ENCODE peak calls at places on chromosomes 11 and 22, in ten cellular contexts. T is MM.1S, I is adrenal gland, D is Peyer's patch, F is IMR-90, Y is endothelial cell of umbilical vein, A is lung, C is heart right ventricle, O is SJSA1, V is right atrium auricular region. K is an unnamed sample. For H3K4me1, the result is how much of the 10 kb centered on the place peaks cover.

GRCh38 chr11:47527186-47527585 is 25.7 kb downstream of the CELF1 start:
- DNase-seq in T (no peak), I (no peak), D (no peak), F (no peak), Y (no peak), A (no peak), C (no peak), O (no peak), V (peak), K (no peak)

GRCh38 chr11:93740031-93740801 is 1.1 kb downstream of the TAF1D start:
- DNase-seq in T (peak), I (no peak), D (peak), F (peak), Y (peak), A (peak), C (no peak), O (peak), V (no peak), K (no peak)

GRCh38 chr11:12287009-12287373 is 90.4 kb upstream of the PARVA start:
- DNase-seq in T (no peak), I (peak), D (no peak), F (peak), Y (peak), A (peak), C (no peak), O (peak), V (peak), K (no peak)

GRCh38 chr11:113178671-113179070 is 135.7 kb upstream of the TTC12 start:
- DNase-seq in T (no peak), I (no peak), D (no peak), F (no peak), Y (no peak), A (no peak), C (no peak), O (no peak), V (peak), K (no peak)

GRCh38 chr11:29984544-29984943 is 32.3 kb downstream of the KCNA4 start:
- DNase-seq in T (no peak), I (peak), D (no peak), F (no peak), Y (no peak), A (no peak), C (peak), O (no peak), V (no peak), K (no peak)

GRCh38 chr11:83521647-83522596 is 235.8 kb upstream of the CCDC90B start:
- DNase-seq in T (no peak), I (no peak), D (peak), F (peak), Y (no peak), A (no peak), C (no peak), O (no peak), V (no peak), K (no peak)

GRCh38 chr11:93567406-93567819 is 24.2 kb upstream of the SMCO4 start:
- DNase-seq in T (no peak), I (peak), D (no peak), F (no peak), Y (no peak), A (peak), C (peak), O (no peak), V (peak), K (peak)

GRCh38 chr11:292211-293121 is 3.5 kb downstream of the PGGHG start:
- DNase-seq in T (no peak), I (no peak), D (peak), F (no peak), Y (no peak), A (no peak), C (no peak), O (no peak), V (no peak), K (no peak)

GRCh38 chr11:15720460-15720859 is 605.7 kb downstream of the INSC start:
- DNase-seq in T (no peak), I (no peak), D (no peak), F (peak), Y (no peak), A (no peak), C (no peak), O (no peak), V (no peak), K (no peak)

GRCh38 chr11:79049627-79050238 is 391.1 kb downstream of the TENM4 start:
- DNase-seq in T (no peak), I (no peak), D (peak), F (no peak), Y (no peak), A (no peak), C (no peak), O (no peak), V (no peak), K (no peak)

GRCh38 chr11:126007263-126007662 is 55.4 kb downstream of the CDON start:
- DNase-seq in T (no peak), I (no peak), D (peak), F (peak), Y (peak), A (no peak), C (no peak), O (no peak), V (no peak), K (no peak)

GRCh38 chr11:60056349-60056969 is at the start of gene MS4A3:
- DNase-seq in T (no peak), I (no peak), D (no peak), F (no peak), Y (no peak), A (no peak), C (no peak), O (no peak), V (no peak), K (no peak)

GRCh38 chr11:95831198-95831883 is 41.0 kb downstream of the CEP57 start:
- DNase-seq in T (no peak), I (no peak), D (no peak), F (peak), Y (peak), A (no peak), C (no peak), O (peak), V (no peak), K (no peak)

GRCh38 chr11:92830382-92831148 is 138.9 kb upstream of the MTNR1B start:
- DNase-seq in T (peak), I (no peak), D (no peak), F (no peak), Y (no peak), A (no peak), C (no peak), O (no peak), V (no peak), K (no peak)

GRCh38 chr11:114242032-114242431 is 54.2 kb upstream of the NNMT start:
- DNase-seq in T (no peak), I (no peak), D (no peak), F (no peak), Y (no peak), A (no peak), C (no peak), O (no peak), V (no peak), K (no peak)

GRCh38 chr11:4626207-4627105 is 10.8 kb upstream of the OR51D1 start:
- DNase-seq in T (peak), I (peak), D (peak), F (peak), Y (peak), A (peak), C (peak), O (peak), V (no peak), K (no peak)

GRCh38 chr11:112614605-112615004 is 346.6 kb upstream of the NCAM1 start:
- DNase-seq in T (no peak), I (no peak), D (no peak), F (no peak), Y (no peak), A (no peak), C (no peak), O (no peak), V (no peak), K (no peak)

GRCh38 chr11:119156496-119156895 is 7.6 kb downstream of the ABCG4 start:
- DNase-seq in T (no peak), I (no peak), D (no peak), F (no peak), Y (no peak), A (no peak), C (no peak), O (no peak), V (no peak), K (no peak)

GRCh38 chr22:41966607-41967240 is 2.5 kb upstream of the SEPTIN3 start:
- DNase-seq in T (peak), I (peak), D (peak), F (peak), Y (peak), A (no peak), C (no peak), O (peak), V (no peak), K (no peak)

GRCh38 chr11:126008956-126009355 is 53.7 kb downstream of the CDON start:
- DNase-seq in T (no peak), I (no peak), D (no peak), F (no peak), Y (no peak), A (no peak), C (no peak), O (no peak), V (no peak), K (no peak)

GRCh38 chr11:73392108-73393010 is 16.2 kb downstream of the RELT start:
- DNase-seq in T (no peak), I (no peak), D (no peak), F (no peak), Y (no peak), A (no peak), C (no peak), O (no peak), V (no peak), K (no peak)

GRCh38 chr11:129643031-129643721 is 172.5 kb upstream of the TMEM45B start:
- DNase-seq in T (no peak), I (no peak), D (no peak), F (peak), Y (no peak), A (peak), C (no peak), O (no peak), V (no peak), K (no peak)

GRCh38 chr11:65896009-65896999 is 3.9 kb downstream of the FOSL1 start:
- DNase-seq in T (no peak), I (no peak), D (no peak), F (no peak), Y (no peak), A (no peak), C (no peak), O (no peak), V (no peak), K (no peak)

GRCh38 chr11:65899356-65900124 is 648 bp downstream of the FOSL1 start:
- DNase-seq in T (no peak), I (peak), D (peak), F (peak), Y (peak), A (no peak), C (peak), O (peak), V (peak), K (peak)

GRCh38 chr22:43127166-43127908 is 15.9 kb downstream of the MCAT start:
- DNase-seq in T (no peak), I (no peak), D (peak), F (no peak), Y (no peak), A (no peak), C (no peak), O (no peak), V (no peak), K (no peak)

GRCh38 chr11:16981651-16982194 is 32.5 kb downstream of the PLEKHA7 start:
- DNase-seq in T (no peak), I (no peak), D (no peak), F (peak), Y (no peak), A (no peak), C (no peak), O (peak), V (no peak), K (no peak)

GRCh38 chr11:128757235-128757711 is 63.4 kb downstream of the FLI1 start:
- DNase-seq in T (peak), I (peak), D (peak), F (peak), Y (peak), A (peak), C (peak), O (no peak), V (no peak), K (no peak)

GRCh38 chr11:64032050-64032449 is 3.7 kb upstream of the FLRT1 start:
- DNase-seq in T (no peak), I (no peak), D (no peak), F (peak), Y (no peak), A (no peak), C (no peak), O (peak), V (no peak), K (no peak)

GRCh38 chr11:126385991-126386728 is 30.7 kb downstream of the ST3GAL4 start:
- DNase-seq in T (no peak), I (no peak), D (no peak), F (no peak), Y (no peak), A (no peak), C (no peak), O (no peak), V (no peak), K (no peak)

GRCh38 chr22:20551805-20552449 is 44.5 kb downstream of the MED15 start:
- DNase-seq in T (no peak), I (no peak), D (no peak), F (no peak), Y (peak), A (no peak), C (peak), O (no peak), V (no peak), K (no peak)
- H3K4me1 ChIP-seq in T (under half), I (half or more), D (half or more), F (under half), Y (half or more), A (under half), C (half or more), O (under half), V (under half), K (under half)

GRCh38 chr11:61699737-61700160 is 19.6 kb downstream of the DAGLA start:
- DNase-seq in T (no peak), I (peak), D (peak), F (no peak), Y (no peak), A (no peak), C (peak), O (no peak), V (no peak), K (no peak)

GRCh38 chr11:61702701-61703312 is 22.6 kb downstream of the DAGLA start:
- DNase-seq in T (no peak), I (no peak), D (no peak), F (no peak), Y (no peak), A (no peak), C (no peak), O (no peak), V (no peak), K (no peak)

GRCh38 chr11:61700221-61700620 is 20.0 kb downstream of the DAGLA start:
- DNase-seq in T (no peak), I (peak), D (peak), F (peak), Y (no peak), A (peak), C (no peak), O (no peak), V (no peak), K (no peak)

GRCh38 chr11:61701298-61701993 is 21.3 kb downstream of the DAGLA start:
- DNase-seq in T (no peak), I (no peak), D (no peak), F (peak), Y (peak), A (no peak), C (no peak), O (no peak), V (no peak), K (no peak)

GRCh38 chr11:61700720-61701119 is 20.5 kb downstream of the DAGLA start:
- DNase-seq in T (no peak), I (no peak), D (no peak), F (no peak), Y (no peak), A (no peak), C (no peak), O (no peak), V (no peak), K (no peak)
- H3K4me1 ChIP-seq in T (under half), I (under half), D (half or more), F (under half), Y (under half), A (under half), C (half or more), O (under half), V (under half), K (under half)

GRCh38 chr11:46117842-46118241 is 3.4 kb downstream of the PHF21A start:
- DNase-seq in T (no peak), I (no peak), D (no peak), F (no peak), Y (no peak), A (no peak), C (no peak), O (no peak), V (no peak), K (no peak)

GRCh38 chr11:46120711-46121327 is 435 bp downstream of the PHF21A start:
- DNase-seq in T (peak), I (peak), D (peak), F (peak), Y (peak), A (peak), C (peak), O (peak), V (no peak), K (peak)

GRCh38 chr11:46120361-46120710 is 918 bp downstream of the PHF21A start:
- DNase-seq in T (no peak), I (peak), D (no peak), F (no peak), Y (no peak), A (no peak), C (peak), O (no peak), V (no peak), K (no peak)

GRCh38 chr11:46119352-46120216 is 1.7 kb downstream of the PHF21A start:
- DNase-seq in T (peak), I (peak), D (peak), F (peak), Y (peak), A (peak), C (peak), O (peak), V (no peak), K (peak)

DNA sequence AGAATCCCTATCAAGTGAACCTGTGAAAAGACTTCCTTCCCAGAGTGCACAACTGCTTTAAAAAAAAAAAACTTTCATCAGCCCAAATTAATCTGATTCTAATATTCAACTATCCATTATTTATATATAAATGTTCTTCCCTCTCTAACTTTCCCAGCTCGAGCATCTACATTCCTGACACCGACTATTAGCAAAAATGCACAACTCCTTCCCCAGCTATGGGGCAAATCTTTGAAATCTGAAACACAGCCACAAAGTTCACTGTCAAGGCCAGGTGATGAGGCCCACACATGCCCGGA is 2.3 kb downstream of the PHF21A start:
- DNase-seq in T (no peak), I (no peak), D (no peak), F (no peak), Y (no peak), A (no peak), C (no peak), O (no peak), V (no peak), K (no peak)
- H3K4me1 ChIP-seq in T (under half), I (under half), D (under half), F (under half), Y (under half), A (under half), C (half or more), O (under half), V (under half), K (under half)

DNA sequence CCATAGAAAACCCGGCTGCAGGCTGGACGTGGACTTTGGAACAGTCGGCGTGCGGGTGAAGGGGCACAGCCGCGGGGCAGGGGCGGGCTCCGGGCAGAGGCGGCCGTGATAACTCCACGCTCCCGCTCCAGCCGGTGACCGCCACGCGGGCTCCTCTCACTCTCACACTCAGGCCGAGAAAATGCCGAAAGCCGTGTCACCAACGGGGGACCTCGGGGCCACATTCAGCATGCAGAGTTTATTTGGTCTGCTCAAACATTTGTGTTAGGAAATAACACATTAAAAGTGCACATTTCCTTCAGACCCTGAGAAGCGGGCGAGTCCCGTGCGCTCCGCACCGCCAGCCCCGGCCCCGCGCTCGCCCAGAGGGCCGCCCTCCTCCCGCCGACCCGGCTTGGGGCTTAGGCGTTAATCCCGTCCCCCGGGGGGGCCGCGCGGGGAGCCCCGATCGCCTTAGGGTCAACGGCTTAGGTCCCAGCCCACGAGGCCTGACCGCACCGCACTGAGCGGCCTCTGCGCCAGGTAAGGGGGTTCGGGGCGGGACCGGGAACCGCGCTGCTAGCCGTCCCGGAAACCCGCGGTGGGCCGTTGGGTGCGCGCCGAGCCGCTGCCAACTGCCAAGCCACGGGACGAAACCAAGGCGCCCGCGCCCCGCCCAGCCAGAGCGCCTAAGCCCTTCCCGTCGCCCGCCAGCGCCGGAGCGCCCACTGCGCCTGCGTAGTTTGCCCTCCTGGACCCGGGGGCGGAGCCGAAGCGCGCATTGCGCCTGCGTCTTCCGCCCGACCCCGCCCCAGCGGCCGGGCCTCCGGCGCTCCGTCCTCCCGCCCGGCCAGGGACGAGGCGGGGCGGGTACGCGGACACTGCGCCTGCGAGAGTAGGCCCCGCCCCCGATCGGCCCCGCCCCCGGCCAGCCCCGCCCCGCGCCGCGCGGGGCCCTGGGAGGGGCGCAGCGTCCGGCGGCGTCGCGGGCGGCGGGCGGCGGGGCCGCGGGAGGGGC is at the start of gene ZBED4:
- DNase-seq in T (peak), I (peak), D (peak), F (peak), Y (peak), A (peak), C (peak), O (peak), V (peak), K (peak)
- H3K4me1 ChIP-seq in T (under half), I (under half), D (under half), F (under half), Y (under half), A (under half), C (under half), O (under half), V (under half), K (under half)

DNA sequence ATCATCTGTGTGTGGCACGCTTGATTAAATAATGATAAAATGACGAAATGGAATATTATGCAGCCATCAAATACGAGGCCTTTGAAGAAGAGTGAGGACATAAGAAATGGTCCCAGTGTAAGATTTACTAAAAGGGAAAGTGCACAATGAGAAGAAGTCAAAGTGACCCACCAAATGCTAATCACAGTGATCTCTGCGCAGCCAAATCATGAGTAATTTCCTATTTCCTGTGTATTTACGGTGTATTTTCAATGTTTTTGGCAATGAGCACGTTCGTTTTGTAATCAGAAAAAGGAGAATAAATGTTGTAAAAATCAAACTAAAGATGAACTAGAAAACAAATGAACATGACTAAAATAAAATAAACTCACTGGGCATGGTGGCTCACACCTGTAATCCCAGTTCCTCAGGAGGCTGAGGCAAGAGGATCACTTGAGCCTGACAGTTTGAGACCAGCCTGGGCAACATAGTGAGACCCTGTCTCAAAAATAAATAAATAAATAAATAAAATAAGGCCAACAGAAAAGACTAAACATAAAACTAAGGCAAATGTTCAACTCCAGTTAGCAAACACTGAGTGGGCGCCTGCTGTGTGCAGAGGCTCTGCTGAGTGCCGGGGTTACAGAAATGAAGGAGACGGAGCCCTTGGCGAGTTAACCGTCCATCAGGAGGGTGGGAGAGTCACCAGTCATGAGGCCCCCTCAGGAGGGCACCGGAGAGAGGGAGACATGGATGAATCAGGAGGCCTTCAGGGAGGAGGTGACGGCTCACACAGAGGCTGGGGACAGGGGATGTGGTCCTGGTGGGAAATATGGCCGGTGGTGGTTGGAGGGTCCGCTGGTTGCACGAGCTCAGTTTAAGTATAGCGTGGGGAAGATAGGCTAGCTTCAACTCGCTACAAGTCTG is 26.0 kb upstream of the CBX7 start:
- DNase-seq in T (no peak), I (no peak), D (no peak), F (peak), Y (peak), A (no peak), C (no peak), O (peak), V (no peak), K (no peak)
- H3K4me1 ChIP-seq in T (under half), I (under half), D (under half), F (under half), Y (half or more), A (under half), C (half or more), O (half or more), V (under half), K (under half)

GRCh38 chr22:32668254-32669094 is 133.0 kb upstream of the TIMP3 start:
- DNase-seq in T (no peak), I (no peak), D (no peak), F (no peak), Y (no peak), A (no peak), C (no peak), O (no peak), V (no peak), K (no peak)
- H3K4me1 ChIP-seq in T (under half), I (under half), D (under half), F (under half), Y (under half), A (under half), C (under half), O (under half), V (under half), K (under half)

GRCh38 chr11:57646756-57647303 is 2.9 kb downstream of the YPEL4 start:
- DNase-seq in T (no peak), I (no peak), D (no peak), F (no peak), Y (no peak), A (no peak), C (no peak), O (no peak), V (no peak), K (no peak)
- H3K4me1 ChIP-seq in T (under half), I (under half), D (under half), F (under half), Y (under half), A (under half), C (half or more), O (under half), V (under half), K (under half)

K was measured in ascending aorta.